ENCODE peak calls at places on chromosome 19, in five cellular contexts. E, Z, V, C and B are unnamed samples.
A peak's percentile ranks its signal among the peaks of the same experiment; 100 is the strongest.

GRCh38 chr19:49749771-49750170 is 13.3 kb downstream of the TSKS start:
- DNase-seq in V (no peak), C (no peak), Z (no peak), E (no peak), B (no peak)

GRCh38 chr19:38629568-38629967 is 10.6 kb downstream of the EIF3K start:
- DNase-seq in Z (no peak), C (no peak), V (no peak), E (no peak), B (no peak)

GRCh38 chr19:47697863-47698609 is 15.2 kb upstream of the EHD2 start:
- DNase-seq in E (peak; percentile 83), C (no peak), V (peak; percentile 51), Z (no peak), B (peak; percentile 55)

GRCh38 chr19:5585461-5586299 is 17.9 kb upstream of the TINCR start:
- DNase-seq in Z (no peak), C (peak; percentile 10), E (peak; percentile 63), V (no peak), B (peak; percentile 7)

GRCh38 chr19:9721861-9722260 is 46.7 kb downstream of the ZNF846 start:
- DNase-seq in V (no peak), C (no peak), E (no peak), Z (no peak), B (peak; percentile 51)

GRCh38 chr19:21474671-21475181 is 30.7 kb upstream of the ZNF429 start:
- DNase-seq in Z (no peak), V (no peak), E (peak; percentile 37), C (peak; percentile 49), B (no peak)

GRCh38 chr19:47663911-47664771 is 49.1 kb upstream of the EHD2 start:
- DNase-seq in V (no peak), E (no peak), Z (peak; percentile 97), C (no peak), B (no peak)

GRCh38 chr19:52492991-52493470 is 34.4 kb upstream of the ZNF808 start:
- DNase-seq in C (no peak), V (no peak), Z (no peak), E (no peak), B (no peak)

GRCh38 chr19:2334426-2334825 is 5.9 kb downstream of the SPPL2B start:
- DNase-seq in Z (no peak), C (no peak), V (no peak), E (no peak), B (no peak)

GRCh38 chr19:10884273-10884672 is 12.9 kb downstream of the CARM1 start:
- DNase-seq in Z (no peak), V (no peak), C (no peak), E (no peak), B (no peak)

GRCh38 chr19:45469132-45469834 is 1.5 kb downstream of the FOSB start:
- DNase-seq in V (peak; percentile 84), Z (peak; percentile 71), E (peak; percentile 92), C (peak; percentile 88), B (peak; percentile 90)

GRCh38 chr19:3682741-3683404 is 17.4 kb downstream of the PIP5K1C start:
- DNase-seq in E (no peak), V (no peak), C (no peak), Z (no peak), B (no peak)

GRCh38 chr19:53772943-53773342 is 51.2 kb downstream of the NLRP12 start:
- DNase-seq in V (peak; percentile 3), E (peak; percentile 15), Z (peak; percentile 16), C (peak; percentile 12), B (peak; percentile 47)

GRCh38 chr19:57708641-57709354 is at the start of gene ZNF154:
- DNase-seq in C (peak; percentile 32), Z (peak; percentile 17), V (no peak), E (peak; percentile 56), B (no peak)

GRCh38 chr19:32480321-32480720 is 74.8 kb downstream of the DPY19L3 start:
- DNase-seq in V (no peak), E (no peak), Z (no peak), C (no peak), B (no peak)

GRCh38 chr19:16198363-16198636 is 589 bp downstream of the AP1M1 start:
- DNase-seq in V (no peak), C (no peak), Z (no peak), E (no peak), B (no peak)

GRCh38 chr19:40718774-40719391 is 2.0 kb downstream of the ITPKC start:
- DNase-seq in V (no peak), C (no peak), Z (no peak), E (no peak), B (peak; percentile 20)

GRCh38 chr19:1665565-1666047 is 13.2 kb upstream of the TCF3 start:
- DNase-seq in V (no peak), Z (no peak), C (no peak), E (no peak), B (no peak)

GRCh38 chr19:43362179-43362578 is 8.7 kb downstream of the CD177 start:
- DNase-seq in E (no peak), V (no peak), C (no peak), Z (no peak), B (no peak)

GRCh38 chr19:45558399-45558878 is 26.2 kb downstream of the OPA3 start:
- DNase-seq in Z (no peak), C (peak; percentile 38), E (peak; percentile 68), V (no peak), B (peak; percentile 13)

GRCh38 chr19:3573162-3573857 is 566 bp downstream of the HMG20B start:
- DNase-seq in V (peak; percentile 58), Z (no peak), E (no peak), C (no peak), B (no peak)

GRCh38 chr19:28881616-28882015 is 331.3 kb downstream of the UQCRFS1 start:
- DNase-seq in Z (no peak), E (no peak), C (no peak), V (no peak), B (peak; percentile 81)

GRCh38 chr19:14006766-14007562 is 844 bp upstream of the RFX1 start:
- DNase-seq in E (no peak), V (peak; percentile 100), Z (no peak), C (no peak), B (no peak)